ENCODE peak calls at places on chromosomes 5 and 9, in five cellular contexts. H, O, E, R and Q are unnamed samples.

GRCh38 chr9:81372628-81373191 is 316.6 kb downstream of the TLE1 start:
- DNase-seq in R (peak; percentile 34), E (no peak), H (no peak), O (no peak), Q (no peak)

GRCh38 chr9:134360897-134361296 is 34.6 kb downstream of the RXRA start:
- DNase-seq in H (peak; percentile 24), O (no peak), E (no peak), R (peak; percentile 32), Q (no peak)

GRCh38 chr5:142981475-142981874 is 211.3 kb downstream of the ARHGAP26 start:
- DNase-seq in E (peak; percentile 88), O (no peak), H (no peak), R (no peak), Q (no peak)

GRCh38 chr5:148927307-148927946 is 101.0 kb downstream of the ADRB2 start:
- DNase-seq in O (no peak), H (no peak), E (no peak), R (no peak), Q (no peak)

GRCh38 chr5:172180936-172181335 is 7.1 kb downstream of the STK10 start:
- DNase-seq in O (no peak), R (no peak), E (no peak), H (no peak), Q (no peak)

GRCh38 chr5:86757824-86758223 is 140.1 kb downstream of the COX7C start:
- DNase-seq in H (peak; percentile 75), R (peak; percentile 68), O (no peak), E (peak; percentile 26), Q (peak; percentile 11)

GRCh38 chr5:62977641-62978040 is 399.0 kb downstream of the LRRC70 start:
- DNase-seq in R (no peak), O (no peak), E (peak; percentile 95), H (no peak), Q (no peak)

GRCh38 chr9:133087429-133088145 is 25.8 kb downstream of the CEL start:
- DNase-seq in E (no peak), R (no peak), H (no peak), O (peak; percentile 68), Q (no peak)

GRCh38 chr9:113564804-113565237 is 101.3 kb downstream of the RGS3 start:
- DNase-seq in O (peak; percentile 92), E (peak; percentile 62), R (peak; percentile 59), H (no peak), Q (peak; percentile 67)

GRCh38 chr9:18707078-18707477 is 233.1 kb downstream of the ADAMTSL1 start:
- DNase-seq in O (no peak), E (no peak), R (no peak), H (no peak), Q (no peak)

GRCh38 chr9:20477940-20478620 is 144.2 kb downstream of the MLLT3 start:
- DNase-seq in O (no peak), R (peak; percentile 61), H (peak; percentile 16), E (no peak), Q (peak; percentile 94)

GRCh38 chr9:131899248-131899882 is 159.5 kb upstream of the RAPGEF1 start:
- DNase-seq in R (no peak), E (no peak), H (no peak), O (no peak), Q (no peak)

GRCh38 chr5:146283344-146283761 is 55.3 kb upstream of the POU4F3 start:
- DNase-seq in H (peak; percentile 97), E (peak; percentile 18), R (peak; percentile 97), O (no peak), Q (peak; percentile 97)

GRCh38 chr5:124580925-124581821 is 165.3 kb downstream of the ZNF608 start:
- DNase-seq in R (no peak), O (no peak), E (no peak), H (no peak), Q (no peak)

GRCh38 chr9:134418354-134418753 is 92.1 kb downstream of the RXRA start:
- DNase-seq in E (no peak), O (no peak), R (no peak), H (no peak), Q (no peak)

GRCh38 chr5:159061186-159061796 is 38.4 kb downstream of the EBF1 start:
- DNase-seq in O (no peak), E (no peak), H (no peak), R (peak; percentile 77), Q (peak; percentile 43)

GRCh38 chr9:16320338-16320902 is 550.0 kb downstream of the BNC2 start:
- DNase-seq in O (peak; percentile 28), R (no peak), H (no peak), E (no peak), Q (no peak)

GRCh38 chr9:136225748-136226679 is 19.6 kb downstream of the QSOX2 start:
- DNase-seq in E (peak; percentile 71), H (peak; percentile 67), R (peak; percentile 10), O (no peak), Q (peak; percentile 60)

GRCh38 chr5:154956712-154957111 is 15.8 kb downstream of the MRPL22 start:
- DNase-seq in E (no peak), R (no peak), O (no peak), H (no peak), Q (no peak)

GRCh38 chr9:14902561-14902960 is 7.7 kb downstream of the FREM1 start:
- DNase-seq in E (peak; percentile 75), O (no peak), R (no peak), H (no peak), Q (no peak)

GRCh38 chr5:65760504-65761275 is 38.7 kb downstream of the NLN start:
- DNase-seq in R (peak; percentile 67), O (no peak), H (peak; percentile 61), E (no peak), Q (peak; percentile 57)

GRCh38 chr9:20693068-20693467 is 9.0 kb downstream of the FOCAD start:
- DNase-seq in O (no peak), R (no peak), H (no peak), E (no peak), Q (no peak)

GRCh38 chr9:95912773-95913172 is 37.3 kb downstream of the ERCC6L2 start:
- DNase-seq in E (no peak), H (no peak), R (no peak), O (no peak), Q (no peak)

GRCh38 chr5:57215629-57216195 is 41.9 kb downstream of the GPBP1 start:
- DNase-seq in O (no peak), H (no peak), R (no peak), E (no peak), Q (peak; percentile 63)

GRCh38 chr5:83414601-83415000 is 56.9 kb upstream of the VCAN start:
- DNase-seq in E (no peak), O (no peak), H (no peak), R (no peak), Q (no peak)

GRCh38 chr5:169979871-169980270 is 424 bp downstream of the INSYN2B start:
- DNase-seq in E (no peak), O (no peak), H (no peak), R (peak; percentile 27), Q (no peak)

GRCh38 chr9:18747590-18747989 is 273.6 kb downstream of the ADAMTSL1 start:
- DNase-seq in H (no peak), O (no peak), R (no peak), E (no peak), Q (no peak)

GRCh38 chr9:130043654-130044623 is 950 bp upstream of the FNBP1 start:
- DNase-seq in H (no peak), R (peak; percentile 75), E (no peak), O (peak; percentile 86), Q (no peak)

GRCh38 chr9:86575825-86576488 is 221.7 kb upstream of the TUT7 start:
- DNase-seq in E (no peak), O (no peak), H (no peak), R (no peak), Q (no peak)

GRCh38 chr5:78467744-78468357 is 107.4 kb downstream of the SCAMP1 start:
- DNase-seq in R (peak; percentile 39), E (peak; percentile 60), O (no peak), H (peak; percentile 54), Q (peak; percentile 51)

GRCh38 chr9:82080265-82080664 is 91.7 kb downstream of the SPATA31D1 start:
- DNase-seq in H (no peak), E (no peak), R (no peak), O (no peak), Q (no peak)

GRCh38 chr5:170151105-170151831 is 45.6 kb downstream of the FOXI1 start:
- DNase-seq in H (peak; percentile 84), R (peak; percentile 85), O (peak; percentile 77), E (peak; percentile 64), Q (peak; percentile 91)

GRCh38 chr9:101991926-101992325 is 253.5 kb upstream of the GRIN3A start:
- DNase-seq in R (no peak), H (no peak), O (no peak), E (no peak), Q (no peak)

GRCh38 chr5:180353226-180353962 is at the start of gene GFPT2:
- DNase-seq in R (peak; percentile 47), E (peak; percentile 81), O (peak; percentile 90), H (peak; percentile 77), Q (no peak)

GRCh38 chr5:143413964-143414669 is 10.6 kb upstream of the NR3C1 start:
- DNase-seq in R (no peak), O (no peak), H (no peak), E (no peak), Q (no peak)

GRCh38 chr9:124312290-124313265 is 54.8 kb downstream of the NEK6 start:
- DNase-seq in R (no peak), H (no peak), O (no peak), E (no peak), Q (no peak)
- TF ChIP-seq CTCF in R (no peak), H (no peak), O (no peak), E (no peak), Q (peak; percentile 17)

GRCh38 chr9:33682551-33682950 is 112.8 kb upstream of the PRSS3 start:
- DNase-seq in E (no peak), O (no peak), R (no peak), H (no peak), Q (no peak)

GRCh38 chr9:33676746-33677505 is 118.4 kb upstream of the PRSS3 start:
- DNase-seq in E (peak; percentile 26), O (no peak), R (peak; percentile 9), H (peak; percentile 25), Q (no peak)

GRCh38 chr9:33677961-33678360 is 117.4 kb upstream of the PRSS3 start:
- DNase-seq in H (no peak), O (no peak), R (no peak), E (no peak), Q (no peak)

DNA sequence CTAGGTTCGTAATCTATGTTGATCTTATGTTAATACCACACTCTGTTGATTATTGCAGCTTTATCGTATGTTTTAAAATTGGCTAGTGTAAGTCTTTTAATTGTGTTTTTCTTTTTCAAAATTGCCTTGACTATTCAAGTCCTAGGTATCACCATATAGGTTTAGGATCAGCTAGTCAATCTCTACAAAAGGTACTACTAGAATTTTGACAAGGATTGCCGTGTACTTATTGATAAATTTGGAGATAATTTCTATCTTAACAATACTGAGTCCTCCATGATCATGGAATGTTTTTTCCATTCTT is 117.9 kb upstream of the PRSS3 start:
- DNase-seq in E (no peak), R (no peak), O (no peak), H (no peak), Q (no peak)
- H3K4me3 ChIP-seq in E (peak overlapping the region; percentile 51), R (peak overlapping the region; percentile 59), O (peak overlapping the region; percentile 71), H (peak overlapping the region; percentile 74), Q (peak overlapping the region; percentile 40)

DNA sequence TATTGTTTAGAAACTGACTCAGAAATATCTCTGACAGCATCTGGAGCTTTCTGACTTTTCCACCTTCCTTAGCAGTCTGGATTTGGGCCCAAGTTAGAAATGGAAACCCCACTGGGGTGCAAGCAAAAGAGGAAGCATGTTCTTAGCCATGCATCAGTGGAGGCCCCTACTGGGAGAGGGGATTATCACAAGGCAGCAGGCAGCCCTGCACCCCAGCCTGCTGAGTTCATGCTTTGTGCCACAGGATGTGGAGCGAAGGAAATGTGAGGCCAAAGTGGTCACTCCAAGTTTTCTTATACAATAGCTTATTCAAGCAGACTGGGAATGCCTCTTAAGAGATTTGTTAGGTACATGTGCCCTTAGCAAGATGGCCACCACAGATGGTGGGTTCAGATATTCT is 146.4 kb upstream of the TLX3 start:
- DNase-seq in H (peak; percentile 46), O (no peak), R (peak; percentile 14), E (peak; percentile 33), Q (peak; percentile 20)
- TF ChIP-seq CTCF in H (peak; percentile 68), O (no peak), R (peak; percentile 28), E (peak; percentile 53), Q (peak; percentile 52)

GRCh38 chr5:137185193-137185592 is 313.9 kb downstream of the SPOCK1 start:
- DNase-seq in H (no peak), R (no peak), E (no peak), O (no peak), Q (no peak)
- H3K4me3 ChIP-seq in H (no peak overlapping the region), R (no peak overlapping the region), E (no peak overlapping the region), O (no peak overlapping the region), Q (no peak overlapping the region)